ENCODE peak calls at places on chromosome 15, in seven cellular contexts. One of them, this sample, is unnamed.

GRCh38 chr15:48279608-48280007 is 51.6 kb upstream of the DUT start:
- DNase-seq in lung: no peak
- DNase-seq in sigmoid colon: no peak
- DNase-seq in CD8-positive, alpha-beta T cell: no peak
- DNase-seq in AG09309: no peak
- DNase-seq in K562: no peak
- DNase-seq in cardiac muscle cell: no peak
- DNase-seq in this sample: no peak

GRCh38 chr15:65300924-65301441 is 3.5 kb upstream of the RNU5B-1 start:
- DNase-seq in lung: no peak
- DNase-seq in sigmoid colon: no peak
- DNase-seq in K562: no peak
- DNase-seq in AG09309: no peak
- DNase-seq in cardiac muscle cell: no peak
- DNase-seq in CD8-positive, alpha-beta T cell: no peak
- DNase-seq in this sample: peak

GRCh38 chr15:91133511-91133910 is 33.5 kb downstream of the SV2B start:
- DNase-seq in lung: no peak
- DNase-seq in sigmoid colon: no peak
- DNase-seq in cardiac muscle cell: no peak
- DNase-seq in CD8-positive, alpha-beta T cell: no peak
- DNase-seq in AG09309: no peak
- DNase-seq in K562: no peak
- DNase-seq in this sample: peak

GRCh38 chr15:32659340-32659831 is 17.9 kb downstream of the SCG5 start:
- DNase-seq in lung: no peak
- DNase-seq in K562: no peak
- DNase-seq in sigmoid colon: no peak
- DNase-seq in AG09309: peak
- DNase-seq in cardiac muscle cell: no peak
- DNase-seq in CD8-positive, alpha-beta T cell: no peak
- DNase-seq in this sample: no peak

GRCh38 chr15:65633752-65634151 is 12.0 kb downstream of the SLC24A1 start:
- DNase-seq in cardiac muscle cell: peak
- DNase-seq in sigmoid colon: no peak
- DNase-seq in AG09309: no peak
- DNase-seq in CD8-positive, alpha-beta T cell: no peak
- DNase-seq in K562: no peak
- DNase-seq in lung: no peak
- DNase-seq in this sample: no peak

GRCh38 chr15:74830868-74831267 is 4.4 kb downstream of the CPLX3 start:
- DNase-seq in CD8-positive, alpha-beta T cell: no peak
- DNase-seq in sigmoid colon: peak
- DNase-seq in K562: no peak
- DNase-seq in cardiac muscle cell: no peak
- DNase-seq in lung: no peak
- DNase-seq in AG09309: no peak
- DNase-seq in this sample: no peak

GRCh38 chr15:101382544-101382943 is 87.5 kb upstream of the SNRPA1 start:
- DNase-seq in CD8-positive, alpha-beta T cell: no peak
- DNase-seq in sigmoid colon: no peak
- DNase-seq in cardiac muscle cell: no peak
- DNase-seq in lung: no peak
- DNase-seq in AG09309: no peak
- DNase-seq in K562: no peak
- DNase-seq in this sample: no peak

GRCh38 chr15:47577476-47577875 is 139.8 kb upstream of the SEMA6D start:
- DNase-seq in K562: no peak
- DNase-seq in sigmoid colon: no peak
- DNase-seq in CD8-positive, alpha-beta T cell: no peak
- DNase-seq in AG09309: no peak
- DNase-seq in lung: no peak
- DNase-seq in cardiac muscle cell: peak
- DNase-seq in this sample: no peak

GRCh38 chr15:95875141-95875643 is 455.3 kb upstream of the NR2F2 start:
- DNase-seq in CD8-positive, alpha-beta T cell: no peak
- DNase-seq in lung: no peak
- DNase-seq in K562: no peak
- DNase-seq in sigmoid colon: no peak
- DNase-seq in cardiac muscle cell: no peak
- DNase-seq in AG09309: peak
- DNase-seq in this sample: no peak

GRCh38 chr15:71951134-71951533 is 140.8 kb downstream of the NR2E3 start:
- DNase-seq in K562: no peak
- DNase-seq in sigmoid colon: no peak
- DNase-seq in lung: no peak
- DNase-seq in CD8-positive, alpha-beta T cell: no peak
- DNase-seq in cardiac muscle cell: no peak
- DNase-seq in AG09309: no peak
- DNase-seq in this sample: no peak

GRCh38 chr15:68154923-68155559 is 50.1 kb downstream of the CALML4 start:
- DNase-seq in CD8-positive, alpha-beta T cell: no peak
- DNase-seq in AG09309: peak
- DNase-seq in sigmoid colon: no peak
- DNase-seq in lung: no peak
- DNase-seq in cardiac muscle cell: peak
- DNase-seq in K562: peak
- DNase-seq in this sample: peak

GRCh38 chr15:69591905-69592508 is 139.4 kb downstream of the RPLP1 start:
- DNase-seq in K562: no peak
- DNase-seq in sigmoid colon: no peak
- DNase-seq in cardiac muscle cell: no peak
- DNase-seq in lung: no peak
- DNase-seq in AG09309: no peak
- DNase-seq in CD8-positive, alpha-beta T cell: no peak
- DNase-seq in this sample: no peak

GRCh38 chr15:37777006-37777405 is 157.4 kb upstream of the TMCO5A start:
- DNase-seq in sigmoid colon: no peak
- DNase-seq in cardiac muscle cell: no peak
- DNase-seq in AG09309: no peak
- DNase-seq in CD8-positive, alpha-beta T cell: no peak
- DNase-seq in lung: no peak
- DNase-seq in K562: no peak
- DNase-seq in this sample: no peak

GRCh38 chr15:37774961-37775360 is 159.5 kb upstream of the TMCO5A start:
- DNase-seq in lung: no peak
- DNase-seq in K562: no peak
- DNase-seq in cardiac muscle cell: no peak
- DNase-seq in sigmoid colon: no peak
- DNase-seq in CD8-positive, alpha-beta T cell: no peak
- DNase-seq in AG09309: no peak
- DNase-seq in this sample: no peak

GRCh38 chr15:37773111-37773860 is 161.2 kb upstream of the TMCO5A start:
- DNase-seq in CD8-positive, alpha-beta T cell: no peak
- DNase-seq in lung: no peak
- DNase-seq in cardiac muscle cell: no peak
- DNase-seq in AG09309: peak
- DNase-seq in sigmoid colon: no peak
- DNase-seq in K562: no peak
- DNase-seq in this sample: no peak

GRCh38 chr15:37767841-37768455 is 166.5 kb upstream of the TMCO5A start:
- DNase-seq in CD8-positive, alpha-beta T cell: no peak
- DNase-seq in K562: no peak
- DNase-seq in sigmoid colon: no peak
- DNase-seq in AG09309: no peak
- DNase-seq in lung: no peak
- DNase-seq in cardiac muscle cell: no peak
- DNase-seq in this sample: no peak

DNA sequence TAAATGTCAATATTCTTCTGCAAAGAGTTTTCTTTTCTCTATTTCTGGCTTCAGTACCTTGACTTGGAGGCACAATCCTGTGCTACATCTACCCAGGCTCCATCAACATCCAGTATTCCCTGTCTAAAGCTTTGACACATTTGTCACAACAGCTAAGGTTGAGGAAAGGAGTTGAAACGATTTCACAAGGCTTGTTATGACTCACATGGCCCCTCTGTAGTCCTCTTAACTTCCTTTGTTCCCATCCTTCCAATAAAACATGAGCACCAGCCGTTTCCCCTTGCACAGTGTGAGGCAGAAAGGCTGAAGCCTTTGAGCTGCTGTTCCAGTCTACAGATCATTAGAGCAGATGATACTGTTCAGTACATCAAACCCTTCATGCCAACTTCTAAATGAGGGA is 163.0 kb upstream of the TMCO5A start:
- DNase-seq in AG09309: no peak
- DNase-seq in CD8-positive, alpha-beta T cell: no peak
- DNase-seq in K562: no peak
- DNase-seq in cardiac muscle cell: no peak
- DNase-seq in lung: no peak
- DNase-seq in sigmoid colon: no peak
- DNase-seq in this sample: no peak
- H3K4me3 ChIP-seq in AG09309: no peak
- H3K4me3 ChIP-seq in CD8-positive, alpha-beta T cell: no peak
- H3K4me3 ChIP-seq in K562: no peak
- H3K4me3 ChIP-seq in cardiac muscle cell: no peak
- H3K4me3 ChIP-seq in lung: no peak
- H3K4me3 ChIP-seq in sigmoid colon: no peak
- H3K4me3 ChIP-seq in this sample: no peak

GRCh38 chr15:78626611-78627010 is 5.8 kb upstream of the CHRNA3 start:
- DNase-seq in CD8-positive, alpha-beta T cell: no peak
- DNase-seq in lung: no peak
- DNase-seq in cardiac muscle cell: no peak
- DNase-seq in AG09309: no peak
- DNase-seq in sigmoid colon: no peak
- DNase-seq in K562: no peak
- DNase-seq in this sample: no peak

GRCh38 chr15:78625621-78626280 is 5.0 kb upstream of the CHRNA3 start:
- DNase-seq in lung: no peak
- DNase-seq in AG09309: no peak
- DNase-seq in K562: no peak
- DNase-seq in sigmoid colon: no peak
- DNase-seq in cardiac muscle cell: no peak
- DNase-seq in CD8-positive, alpha-beta T cell: no peak
- DNase-seq in this sample: no peak

GRCh38 chr15:78621810-78622402 is 1.1 kb upstream of the CHRNA3 start:
- DNase-seq in sigmoid colon: no peak
- DNase-seq in AG09309: no peak
- DNase-seq in CD8-positive, alpha-beta T cell: no peak
- DNase-seq in K562: no peak
- DNase-seq in cardiac muscle cell: no peak
- DNase-seq in lung: no peak
- DNase-seq in this sample: no peak

GRCh38 chr15:78623786-78624497 is 3.1 kb upstream of the CHRNA3 start:
- DNase-seq in CD8-positive, alpha-beta T cell: no peak
- DNase-seq in sigmoid colon: no peak
- DNase-seq in lung: no peak
- DNase-seq in cardiac muscle cell: no peak
- DNase-seq in AG09309: no peak
- DNase-seq in K562: no peak
- DNase-seq in this sample: no peak

DNA sequence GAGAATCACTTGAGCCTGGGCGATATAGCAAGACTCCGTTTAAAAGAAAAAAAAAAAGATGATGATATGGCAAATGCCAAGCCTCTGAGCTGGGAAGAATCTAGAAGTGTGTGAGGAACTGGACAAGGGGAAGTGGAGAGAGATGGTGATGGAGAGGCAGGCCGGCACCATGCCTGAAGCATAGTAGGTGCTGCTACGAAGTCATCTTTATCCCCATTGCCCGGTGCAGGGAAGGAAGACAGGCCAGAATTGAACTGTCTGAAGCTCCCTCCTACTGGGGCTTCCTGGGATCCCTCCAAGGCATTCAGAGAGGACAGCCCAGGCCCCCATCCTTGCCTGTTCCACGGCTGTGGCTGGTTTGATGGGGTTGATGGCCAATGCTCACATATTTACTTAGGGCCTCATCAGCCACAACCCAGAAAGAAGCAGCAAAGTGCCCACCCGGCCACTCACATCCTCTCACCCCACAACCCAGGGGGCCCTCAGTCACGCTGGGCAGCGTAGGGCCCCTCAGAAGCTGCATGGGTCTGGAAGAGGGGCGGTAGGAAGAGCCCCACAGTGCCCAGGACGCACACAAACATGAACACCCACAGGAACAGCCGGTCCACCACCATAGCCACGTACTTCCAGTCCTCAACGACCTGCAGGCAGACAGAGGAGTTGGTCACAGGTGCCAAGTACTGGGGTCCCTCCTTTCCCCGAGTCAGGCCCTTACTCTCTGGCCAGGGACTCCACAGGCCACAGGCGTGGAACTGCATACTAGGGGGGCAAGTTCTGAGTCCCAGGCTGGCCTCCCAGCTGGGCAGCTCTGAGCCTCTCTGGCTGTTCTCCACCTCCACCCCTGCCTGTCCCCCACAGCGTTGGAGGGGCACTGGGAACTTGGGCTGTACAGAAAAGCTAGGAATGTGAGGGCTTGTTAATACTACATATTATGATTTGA is 4.1 kb upstream of the CHRNA3 start:
- DNase-seq in K562: no peak
- DNase-seq in cardiac muscle cell: no peak
- DNase-seq in CD8-positive, alpha-beta T cell: no peak
- DNase-seq in AG09309: no peak
- DNase-seq in lung: no peak
- DNase-seq in sigmoid colon: no peak
- DNase-seq in this sample: no peak
- H3K4me3 ChIP-seq in K562: no peak
- H3K4me3 ChIP-seq in cardiac muscle cell: no peak
- H3K4me3 ChIP-seq in CD8-positive, alpha-beta T cell: no peak
- H3K4me3 ChIP-seq in AG09309: no peak
- H3K4me3 ChIP-seq in lung: no peak
- H3K4me3 ChIP-seq in sigmoid colon: no peak
- H3K4me3 ChIP-seq in this sample: no peak

GRCh38 chr15:67148196-67148701 is 82.8 kb downstream of the SMAD3 start:
- DNase-seq in AG09309: peak
- DNase-seq in sigmoid colon: peak
- DNase-seq in K562: no peak
- DNase-seq in lung: peak
- DNase-seq in CD8-positive, alpha-beta T cell: no peak
- DNase-seq in cardiac muscle cell: no peak
- DNase-seq in this sample: no peak

GRCh38 chr15:67147410-67147949 is 82.1 kb downstream of the SMAD3 start:
- DNase-seq in AG09309: no peak
- DNase-seq in sigmoid colon: peak
- DNase-seq in cardiac muscle cell: no peak
- DNase-seq in CD8-positive, alpha-beta T cell: no peak
- DNase-seq in K562: no peak
- DNase-seq in lung: no peak
- DNase-seq in this sample: no peak

GRCh38 chr15:67152429-67152828 is 87.0 kb downstream of the SMAD3 start:
- DNase-seq in AG09309: no peak
- DNase-seq in K562: no peak
- DNase-seq in CD8-positive, alpha-beta T cell: no peak
- DNase-seq in sigmoid colon: peak
- DNase-seq in lung: no peak
- DNase-seq in cardiac muscle cell: no peak
- DNase-seq in this sample: no peak

GRCh38 chr15:67149068-67149841 is 83.9 kb downstream of the SMAD3 start:
- DNase-seq in sigmoid colon: peak
- DNase-seq in AG09309: no peak
- DNase-seq in CD8-positive, alpha-beta T cell: no peak
- DNase-seq in cardiac muscle cell: no peak
- DNase-seq in lung: no peak
- DNase-seq in K562: no peak
- DNase-seq in this sample: peak

GRCh38 chr15:67149859-67150824 is 84.7 kb downstream of the SMAD3 start:
- DNase-seq in CD8-positive, alpha-beta T cell: no peak
- DNase-seq in lung: peak
- DNase-seq in cardiac muscle cell: no peak
- DNase-seq in K562: peak
- DNase-seq in sigmoid colon: peak
- DNase-seq in AG09309: peak
- DNase-seq in this sample: peak
- H3K4me3 ChIP-seq in CD8-positive, alpha-beta T cell: no peak
- H3K4me3 ChIP-seq in lung: no peak
- H3K4me3 ChIP-seq in cardiac muscle cell: no peak
- H3K4me3 ChIP-seq in K562: no peak
- H3K4me3 ChIP-seq in sigmoid colon: no peak
- H3K4me3 ChIP-seq in AG09309: no peak
- H3K4me3 ChIP-seq in this sample: peak

GRCh38 chr15:63380828-63381282 is 791 bp downstream of the CA12 start:
- DNase-seq in AG09309: no peak
- DNase-seq in sigmoid colon: no peak
- DNase-seq in K562: no peak
- DNase-seq in lung: no peak
- DNase-seq in CD8-positive, alpha-beta T cell: no peak
- DNase-seq in cardiac muscle cell: no peak
- DNase-seq in this sample: no peak
- H3K4me3 ChIP-seq in AG09309: peak
- H3K4me3 ChIP-seq in sigmoid colon: no peak
- H3K4me3 ChIP-seq in K562: no peak
- H3K4me3 ChIP-seq in lung: no peak
- H3K4me3 ChIP-seq in CD8-positive, alpha-beta T cell: no peak
- H3K4me3 ChIP-seq in cardiac muscle cell: no peak
- H3K4me3 ChIP-seq in this sample: peak

This sample was measured in GM23338.